ENCODE peak calls at places on chromosomes 16 and 17, in ten cellular contexts. W is SJSA1; K is esophagus muscularis mucosa; P is AG04449; I is GM18507; H is cardiac septum; G is B cell; E is T47D; A is effector memory CD4-positive, alpha-beta T cell; B is AG09309. X is an unnamed sample.
A peak's percentile ranks its signal among the peaks of the same experiment; 100 is the strongest.

GRCh38 chr17:79077587-79077986 is 3.0 kb downstream of the ENGASE start:
- DNase-seq in K (no peak), G (peak; percentile 6), W (no peak), I (no peak), P (no peak), E (no peak), B (no peak), H (no peak), A (no peak), X (no peak)

GRCh38 chr16:11238272-11239202 is 17.5 kb downstream of the SOCS1 start:
- DNase-seq in G (no peak), I (no peak), W (no peak), B (no peak), E (no peak), P (no peak), K (no peak), H (no peak), A (no peak), X (no peak)

GRCh38 chr16:27402569-27402963 is 592 bp downstream of the IL21R start:
- DNase-seq in A (no peak), B (no peak), K (peak; percentile 55), H (no peak), P (no peak), G (no peak), E (no peak), W (no peak), I (no peak), X (no peak)

GRCh38 chr16:57741660-57742191 is 6.2 kb downstream of the KATNB1 start:
- DNase-seq in G (no peak), B (no peak), E (no peak), K (no peak), I (no peak), H (no peak), W (no peak), A (no peak), P (no peak), X (no peak)

GRCh38 chr16:65120811-65121721 is 797 bp downstream of the CDH11 start:
- DNase-seq in H (no peak), G (no peak), A (no peak), I (no peak), E (no peak), P (no peak), W (peak; percentile 65), B (no peak), K (no peak), X (no peak)

GRCh38 chr17:13597723-13598347 is 3.9 kb downstream of the HS3ST3A1 start:
- DNase-seq in H (no peak), A (peak; percentile 10), G (peak; percentile 48), W (peak; percentile 47), E (peak; percentile 72), I (peak; percentile 9), B (no peak), K (no peak), P (no peak), X (peak; percentile 53)

GRCh38 chr17:46092996-46093395 is 93.9 kb downstream of the STH start:
- DNase-seq in K (no peak), G (no peak), H (no peak), P (no peak), E (no peak), W (no peak), I (no peak), B (no peak), A (no peak), X (no peak)

GRCh38 chr16:69329369-69330285 is 761 bp downstream of the PDF start:
- DNase-seq in I (peak; percentile 30), G (no peak), K (no peak), E (no peak), P (no peak), A (peak; percentile 43), W (peak; percentile 50), B (no peak), H (peak; percentile 76), X (peak; percentile 63)

GRCh38 chr17:2214887-2215615 is 88.5 kb downstream of the SMG6 start:
- DNase-seq in G (peak; percentile 30), W (peak; percentile 60), I (no peak), K (no peak), B (no peak), A (no peak), H (peak; percentile 86), P (no peak), E (no peak), X (no peak)

GRCh38 chr16:285146-286055 is 2.4 kb downstream of the PDIA2 start:
- DNase-seq in A (no peak), P (no peak), K (no peak), I (no peak), G (no peak), B (no peak), H (no peak), W (no peak), E (no peak), X (no peak)

GRCh38 chr16:50505714-50506542 is 42.3 kb upstream of the NKD1 start:
- DNase-seq in A (no peak), K (peak; percentile 90), G (no peak), I (no peak), B (no peak), P (no peak), E (no peak), W (no peak), H (no peak), X (no peak)

GRCh38 chr17:2602597-2603017 is 9.2 kb downstream of the PAFAH1B1 start:
- DNase-seq in K (no peak), I (no peak), E (no peak), B (no peak), H (no peak), G (no peak), W (peak; percentile 36), A (no peak), P (no peak), X (peak; percentile 26)

GRCh38 chr16:12802661-12803060 is 1.0 kb downstream of the CPPED1 start:
- DNase-seq in A (no peak), E (no peak), I (no peak), W (no peak), H (no peak), K (no peak), G (no peak), B (no peak), P (no peak), X (no peak)

GRCh38 chr17:1630662-1631061 is 2.0 kb upstream of the SLC43A2 start:
- DNase-seq in G (peak; percentile 42), E (no peak), H (no peak), K (no peak), W (no peak), P (no peak), B (no peak), A (no peak), I (no peak), X (no peak)

X was measured in activated CD4-positive, alpha-beta memory T cell treated with anti-CD3 and anti-CD28 coated beads for 36 hours.